ENCODE peak calls at places on chromosomes 4 and X, in seven cellular contexts. Y is neural progenitor cell, G is tibial nerve, I is cardiac muscle cell, Z is psoas muscle, V is body of pancreas, H is brain microvascular endothelial cell. R is an unnamed sample. For H3K36me3, the result is how much of the 10 kb centered on the place peaks cover.

GRCh38 chr4:103272174-103272573 is 74.0 kb upstream of the CENPE start:
- DNase-seq in I (no peak), H (no peak), G (no peak), V (peak), Y (no peak), Z (no peak), R (no peak)

GRCh38 chr4:55868691-55869090 is 15.2 kb downstream of the EXOC1 start:
- DNase-seq in Y (no peak), G (no peak), H (no peak), Z (no peak), V (no peak), I (no peak), R (no peak)

GRCh38 chrX:12292996-12293765 is 154.9 kb downstream of the FRMPD4 start:
- DNase-seq in Y (no peak), G (no peak), V (no peak), Z (no peak), I (peak), H (peak), R (no peak)

GRCh38 chr4:118345813-118346212 is 7.0 kb downstream of the PRSS12 start:
- DNase-seq in I (no peak), G (no peak), V (no peak), Z (no peak), H (no peak), Y (no peak), R (no peak)

GRCh38 chrX:136397001-136397400 is 90.7 kb upstream of the BRS3 start:
- DNase-seq in H (no peak), G (no peak), Z (no peak), Y (peak), I (no peak), V (no peak), R (no peak)

GRCh38 chrX:24733111-24733510 is 39.4 kb downstream of the POLA1 start:
- DNase-seq in Z (no peak), H (no peak), Y (no peak), G (no peak), I (peak), V (no peak), R (no peak)

GRCh38 chrX:12999422-12999821 is 24.5 kb downstream of the TMSB4X start:
- DNase-seq in Y (no peak), Z (no peak), H (peak), V (no peak), G (no peak), I (no peak), R (no peak)

GRCh38 chr4:86013623-86014022 is 346.2 kb downstream of the MAPK10 start:
- DNase-seq in G (no peak), H (peak), V (no peak), Y (no peak), I (peak), Z (no peak), R (no peak)

DNA sequence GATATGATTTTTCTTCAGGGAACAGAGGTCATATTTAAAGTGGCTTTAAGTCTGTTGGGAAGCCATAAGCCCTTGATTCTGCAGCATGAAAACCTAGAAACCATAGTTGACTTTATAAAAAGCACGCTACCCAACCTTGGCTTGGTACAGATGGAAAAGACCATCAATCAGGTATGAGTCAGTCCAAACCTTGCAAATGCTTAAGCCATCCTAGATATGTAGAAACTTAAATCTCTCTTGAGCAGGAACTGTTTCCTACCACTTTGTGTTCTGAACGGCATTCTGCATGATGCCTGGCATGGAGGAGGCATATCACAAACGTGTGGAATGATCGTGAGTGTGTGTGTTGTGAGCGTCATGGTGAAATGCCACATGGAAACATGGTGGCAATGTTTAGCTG is 164.8 kb downstream of the PTTG2 start:
- DNase-seq in G (no peak), Z (no peak), H (no peak), I (no peak), V (no peak), Y (no peak), R (no peak)
- H3K36me3 ChIP-seq in G (under half), Z (under half), H (under half), I (under half), V (under half), Y (under half), R (under half)

DNA sequence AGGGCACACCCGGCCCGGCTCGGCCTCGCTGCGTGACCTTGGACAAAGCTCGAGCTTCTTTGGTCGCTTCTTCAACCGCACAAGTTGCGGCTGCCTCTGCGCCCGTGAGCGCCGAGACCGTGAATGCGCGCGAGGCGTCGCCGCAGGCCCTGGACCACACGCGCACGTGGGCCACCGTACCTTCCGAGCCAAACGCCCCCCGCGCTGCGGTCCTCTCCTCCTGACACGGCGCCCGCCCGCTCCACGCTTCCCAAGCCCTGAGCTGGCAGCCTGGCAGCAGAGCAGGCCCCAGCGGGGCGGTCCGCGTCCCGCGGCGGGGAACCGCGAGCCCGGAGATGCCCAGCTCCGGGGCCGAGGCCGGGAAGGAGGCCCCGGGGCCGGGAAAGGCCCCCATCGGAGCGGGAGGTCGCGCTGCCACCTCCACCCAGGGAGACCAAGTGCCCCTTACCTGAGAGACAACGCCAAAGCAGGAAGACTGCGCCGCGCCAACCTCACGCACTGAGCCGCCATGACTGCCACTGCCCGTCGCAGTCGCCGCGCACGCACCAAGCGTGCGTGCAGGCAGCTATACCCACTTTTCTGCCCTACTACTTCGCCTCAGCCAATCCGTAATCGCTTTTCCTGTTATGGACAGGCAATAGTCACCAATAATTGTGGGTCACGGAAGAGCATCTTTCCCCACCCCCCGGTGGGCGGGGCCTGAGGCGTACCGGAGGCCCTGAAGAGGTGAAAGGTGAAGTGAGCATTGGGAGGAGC is at the start of gene GRPEL1:
- DNase-seq in I (peak), G (peak), Y (peak), V (peak), Z (peak), H (peak), R (peak)
- TF ChIP-seq CTCF in I (no peak), G (no peak), Y (no peak), V (no peak), Z (no peak), H (no peak), R (no peak)

GRCh38 chrX:32744906-32745305 is 466.4 kb downstream of the DMD start:
- DNase-seq in Z (no peak), Y (no peak), H (no peak), I (peak), V (no peak), G (no peak), R (no peak)
- H3K27ac ChIP-seq in Z (peak), Y (no peak), H (no peak), I (no peak), V (no peak), G (no peak), R (no peak)

DNA sequence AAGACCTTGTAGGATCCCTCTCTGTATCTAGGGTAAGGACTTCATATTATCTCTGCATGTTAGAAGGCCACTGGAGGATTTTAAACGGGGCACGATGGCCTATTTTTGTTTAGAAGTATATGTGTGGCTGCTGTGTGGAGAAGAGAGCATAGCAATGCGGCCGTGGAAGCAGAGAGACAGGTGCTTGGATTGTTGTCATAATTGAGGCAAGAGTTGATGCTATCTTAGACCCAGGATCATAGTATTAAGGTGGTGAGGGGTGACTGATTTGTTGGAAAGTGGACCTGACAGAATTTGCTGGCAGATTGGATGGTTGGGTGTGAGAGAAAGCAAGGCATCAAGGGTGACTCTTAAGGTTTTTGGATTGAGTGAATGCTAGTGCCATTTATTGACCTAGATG is 63.4 kb downstream of the CCKAR start:
- DNase-seq in I (no peak), Z (no peak), G (no peak), H (no peak), V (no peak), Y (no peak), R (no peak)
- H3K36me3 ChIP-seq in I (under half), Z (under half), G (under half), H (under half), V (under half), Y (half or more), R (under half)